ENCODE peak calls at places on chromosome 18, in seven cellular contexts. One of them, this sample, is unnamed.

GRCh38 chr18:48800479-48800876 is 150.3 kb downstream of the SMAD7 start:
- DNase-seq in ovary: no peak
- DNase-seq in body of pancreas: peak; percentile 7
- DNase-seq in adrenal gland: peak; percentile 18
- DNase-seq in esophagus squamous epithelium: no peak
- DNase-seq in GM12891: no peak
- DNase-seq in right lobe of liver: no peak
- DNase-seq in this sample: no peak

GRCh38 chr18:49238433-49239042 is 221.9 kb downstream of the DYM start:
- DNase-seq in right lobe of liver: no peak
- DNase-seq in adrenal gland: peak; percentile 40
- DNase-seq in ovary: no peak
- DNase-seq in GM12891: no peak
- DNase-seq in body of pancreas: no peak
- DNase-seq in esophagus squamous epithelium: no peak
- DNase-seq in this sample: no peak

GRCh38 chr18:76977108-76977621 is 154.8 kb downstream of the ZNF236 start:
- DNase-seq in GM12891: no peak
- DNase-seq in adrenal gland: no peak
- DNase-seq in ovary: no peak
- DNase-seq in right lobe of liver: no peak
- DNase-seq in body of pancreas: peak; percentile 46
- DNase-seq in esophagus squamous epithelium: no peak
- DNase-seq in this sample: no peak

GRCh38 chr18:74005320-74006110 is 142.1 kb downstream of the FBXO15 start:
- DNase-seq in adrenal gland: no peak
- DNase-seq in esophagus squamous epithelium: no peak
- DNase-seq in GM12891: no peak
- DNase-seq in body of pancreas: no peak
- DNase-seq in ovary: no peak
- DNase-seq in right lobe of liver: no peak
- DNase-seq in this sample: no peak

GRCh38 chr18:46237891-46238290 is 133.7 kb downstream of the HAUS1 start:
- DNase-seq in esophagus squamous epithelium: no peak
- DNase-seq in body of pancreas: no peak
- DNase-seq in right lobe of liver: no peak
- DNase-seq in ovary: no peak
- DNase-seq in adrenal gland: no peak
- DNase-seq in GM12891: no peak
- DNase-seq in this sample: no peak

GRCh38 chr18:31555971-31556747 is 35.5 kb upstream of the TTR start:
- DNase-seq in adrenal gland: peak; percentile 67
- DNase-seq in body of pancreas: peak; percentile 55
- DNase-seq in ovary: no peak
- DNase-seq in esophagus squamous epithelium: no peak
- DNase-seq in right lobe of liver: no peak
- DNase-seq in GM12891: no peak
- DNase-seq in this sample: no peak

GRCh38 chr18:2325308-2325849 is 245.9 kb downstream of the METTL4 start:
- DNase-seq in GM12891: no peak
- DNase-seq in esophagus squamous epithelium: no peak
- DNase-seq in right lobe of liver: no peak
- DNase-seq in body of pancreas: no peak
- DNase-seq in adrenal gland: no peak
- DNase-seq in ovary: no peak
- DNase-seq in this sample: no peak

GRCh38 chr18:6729247-6730091 is at the start of gene ARHGAP28:
- DNase-seq in right lobe of liver: peak; percentile 77
- DNase-seq in body of pancreas: peak; percentile 79
- DNase-seq in esophagus squamous epithelium: peak; percentile 3
- DNase-seq in ovary: peak; percentile 93
- DNase-seq in GM12891: peak; percentile 25
- DNase-seq in adrenal gland: peak; percentile 68
- DNase-seq in this sample: peak; percentile 91

GRCh38 chr18:57436965-57437333 is 1.8 kb downstream of the ONECUT2 start:
- DNase-seq in body of pancreas: no peak
- DNase-seq in ovary: no peak
- DNase-seq in adrenal gland: no peak
- DNase-seq in esophagus squamous epithelium: no peak
- DNase-seq in right lobe of liver: no peak
- DNase-seq in GM12891: no peak
- DNase-seq in this sample: no peak

GRCh38 chr18:48929951-48930713 is 20.6 kb downstream of the SMAD7 start:
- DNase-seq in esophagus squamous epithelium: no peak
- DNase-seq in right lobe of liver: no peak
- DNase-seq in GM12891: no peak
- DNase-seq in ovary: peak; percentile 62
- DNase-seq in body of pancreas: peak; percentile 86
- DNase-seq in adrenal gland: peak; percentile 65
- DNase-seq in this sample: no peak

GRCh38 chr18:48035556-48035860 is 105.0 kb upstream of the SMAD2 start:
- DNase-seq in right lobe of liver: no peak
- DNase-seq in esophagus squamous epithelium: no peak
- DNase-seq in ovary: no peak
- DNase-seq in GM12891: no peak
- DNase-seq in adrenal gland: no peak
- DNase-seq in body of pancreas: no peak
- DNase-seq in this sample: peak; percentile 80

GRCh38 chr18:26617151-26617554 is 68.8 kb upstream of the KCTD1 start:
- DNase-seq in esophagus squamous epithelium: no peak
- DNase-seq in right lobe of liver: no peak
- DNase-seq in body of pancreas: no peak
- DNase-seq in GM12891: no peak
- DNase-seq in ovary: no peak
- DNase-seq in adrenal gland: no peak
- DNase-seq in this sample: no peak

GRCh38 chr18:49031511-49032188 is 80.9 kb upstream of the SMAD7 start:
- DNase-seq in ovary: no peak
- DNase-seq in esophagus squamous epithelium: no peak
- DNase-seq in GM12891: no peak
- DNase-seq in adrenal gland: peak; percentile 30
- DNase-seq in right lobe of liver: no peak
- DNase-seq in body of pancreas: no peak
- DNase-seq in this sample: no peak

GRCh38 chr18:41761329-41762028 is 193.6 kb upstream of the PIK3C3 start:
- DNase-seq in right lobe of liver: no peak
- DNase-seq in esophagus squamous epithelium: no peak
- DNase-seq in ovary: no peak
- DNase-seq in GM12891: no peak
- DNase-seq in body of pancreas: no peak
- DNase-seq in adrenal gland: peak; percentile 35
- DNase-seq in this sample: no peak

GRCh38 chr18:49971462-49971861 is 158.1 kb upstream of the ACAA2 start:
- DNase-seq in esophagus squamous epithelium: no peak
- DNase-seq in adrenal gland: no peak
- DNase-seq in right lobe of liver: no peak
- DNase-seq in GM12891: no peak
- DNase-seq in ovary: no peak
- DNase-seq in body of pancreas: no peak
- DNase-seq in this sample: no peak

GRCh38 chr18:63879684-63880083 is 7.8 kb upstream of the SERPINB2 start:
- DNase-seq in GM12891: no peak
- DNase-seq in adrenal gland: no peak
- DNase-seq in ovary: no peak
- DNase-seq in body of pancreas: no peak
- DNase-seq in esophagus squamous epithelium: no peak
- DNase-seq in right lobe of liver: no peak
- DNase-seq in this sample: no peak

GRCh38 chr18:48634975-48635374 is 96.1 kb downstream of the CTIF start:
- DNase-seq in right lobe of liver: no peak
- DNase-seq in GM12891: no peak
- DNase-seq in body of pancreas: no peak
- DNase-seq in ovary: no peak
- DNase-seq in esophagus squamous epithelium: no peak
- DNase-seq in adrenal gland: no peak
- DNase-seq in this sample: peak; percentile 28

GRCh38 chr18:48838166-48838775 is 112.5 kb downstream of the SMAD7 start:
- DNase-seq in ovary: no peak
- DNase-seq in esophagus squamous epithelium: no peak
- DNase-seq in body of pancreas: no peak
- DNase-seq in GM12891: no peak
- DNase-seq in right lobe of liver: no peak
- DNase-seq in adrenal gland: no peak
- DNase-seq in this sample: no peak

GRCh38 chr18:47931707-47932103 is 1.2 kb upstream of the SMAD2 start:
- DNase-seq in ovary: peak; percentile 23
- DNase-seq in GM12891: no peak
- DNase-seq in adrenal gland: no peak
- DNase-seq in right lobe of liver: no peak
- DNase-seq in esophagus squamous epithelium: no peak
- DNase-seq in body of pancreas: peak; percentile 27
- DNase-seq in this sample: no peak

GRCh38 chr18:7512326-7512725 is 54.8 kb upstream of the PTPRM start:
- DNase-seq in body of pancreas: peak; percentile 30
- DNase-seq in adrenal gland: no peak
- DNase-seq in right lobe of liver: no peak
- DNase-seq in esophagus squamous epithelium: no peak
- DNase-seq in GM12891: no peak
- DNase-seq in ovary: no peak
- DNase-seq in this sample: no peak

GRCh38 chr18:54269924-54270844 is 867 bp downstream of the POLI start:
- DNase-seq in adrenal gland: peak; percentile 66
- DNase-seq in ovary: peak; percentile 49
- DNase-seq in esophagus squamous epithelium: no peak
- DNase-seq in right lobe of liver: peak; percentile 50
- DNase-seq in body of pancreas: peak; percentile 49
- DNase-seq in GM12891: no peak
- DNase-seq in this sample: peak; percentile 86
- TF ChIP-seq POLR2A in adrenal gland: no peak
- TF ChIP-seq POLR2A in ovary: no peak
- TF ChIP-seq POLR2A in esophagus squamous epithelium: no peak
- TF ChIP-seq POLR2A in right lobe of liver: no peak
- TF ChIP-seq POLR2A in body of pancreas: no peak
- TF ChIP-seq POLR2A in GM12891: no peak
- TF ChIP-seq POLR2A in this sample: no peak

GRCh38 chr18:5298156-5298852 is 2.8 kb upstream of the ZBTB14 start:
- DNase-seq in right lobe of liver: no peak
- DNase-seq in adrenal gland: no peak
- DNase-seq in ovary: peak; percentile 18
- DNase-seq in body of pancreas: no peak
- DNase-seq in esophagus squamous epithelium: no peak
- DNase-seq in GM12891: no peak
- DNase-seq in this sample: no peak
- TF ChIP-seq POLR2A in right lobe of liver: no peak
- TF ChIP-seq POLR2A in adrenal gland: no peak
- TF ChIP-seq POLR2A in ovary: no peak
- TF ChIP-seq POLR2A in body of pancreas: no peak
- TF ChIP-seq POLR2A in esophagus squamous epithelium: no peak
- TF ChIP-seq POLR2A in GM12891: no peak
- TF ChIP-seq POLR2A in this sample: no peak

DNA sequence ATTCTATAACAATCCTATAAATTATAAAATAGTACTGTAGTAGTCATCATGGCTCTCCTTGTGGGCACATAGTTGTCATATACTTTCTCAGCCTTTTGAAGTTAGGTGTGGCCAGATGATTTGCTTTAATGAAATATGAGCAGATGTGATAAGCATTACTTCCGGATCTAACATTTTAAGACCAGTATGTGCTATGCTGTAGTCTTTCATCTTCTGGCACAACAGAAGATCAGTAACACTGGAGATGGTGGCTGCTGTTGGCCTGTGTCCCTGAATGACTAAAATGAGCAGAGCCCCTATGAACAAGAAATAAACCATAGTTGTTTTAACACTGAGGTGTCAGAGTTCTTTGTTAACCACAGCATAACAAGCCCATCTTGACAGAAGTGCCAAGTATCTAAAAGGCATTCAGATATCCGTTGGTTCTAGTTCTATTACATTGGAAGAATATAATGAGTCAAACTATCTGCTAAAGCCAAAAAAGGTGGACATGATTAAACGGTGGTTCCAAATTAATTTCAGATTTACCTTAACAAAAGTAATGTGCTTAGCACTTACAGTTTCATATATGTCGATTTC is 6.3 kb downstream of the MEX3C start:
- DNase-seq in adrenal gland: no peak
- DNase-seq in GM12891: no peak
- DNase-seq in right lobe of liver: no peak
- DNase-seq in ovary: no peak
- DNase-seq in esophagus squamous epithelium: no peak
- DNase-seq in body of pancreas: no peak
- DNase-seq in this sample: no peak
- TF ChIP-seq POLR2A in adrenal gland: no peak
- TF ChIP-seq POLR2A in GM12891: no peak
- TF ChIP-seq POLR2A in right lobe of liver: no peak
- TF ChIP-seq POLR2A in ovary: no peak
- TF ChIP-seq POLR2A in esophagus squamous epithelium: no peak
- TF ChIP-seq POLR2A in body of pancreas: no peak
- TF ChIP-seq POLR2A in this sample: no peak

GRCh38 chr18:9959564-9959963 is 45.7 kb downstream of the VAPA start:
- DNase-seq in right lobe of liver: no peak
- DNase-seq in ovary: no peak
- DNase-seq in esophagus squamous epithelium: no peak
- DNase-seq in adrenal gland: no peak
- DNase-seq in body of pancreas: no peak
- DNase-seq in GM12891: no peak
- DNase-seq in this sample: no peak

GRCh38 chr18:9958861-9959399 is 45.1 kb downstream of the VAPA start:
- DNase-seq in adrenal gland: no peak
- DNase-seq in esophagus squamous epithelium: no peak
- DNase-seq in ovary: no peak
- DNase-seq in GM12891: no peak
- DNase-seq in right lobe of liver: no peak
- DNase-seq in body of pancreas: no peak
- DNase-seq in this sample: no peak

GRCh38 chr18:9965711-9966624 is 52.2 kb downstream of the VAPA start:
- DNase-seq in adrenal gland: no peak
- DNase-seq in GM12891: no peak
- DNase-seq in ovary: no peak
- DNase-seq in body of pancreas: no peak
- DNase-seq in esophagus squamous epithelium: no peak
- DNase-seq in right lobe of liver: no peak
- DNase-seq in this sample: no peak

GRCh38 chr18:9960263-9960904 is 46.6 kb downstream of the VAPA start:
- DNase-seq in esophagus squamous epithelium: no peak
- DNase-seq in adrenal gland: no peak
- DNase-seq in body of pancreas: no peak
- DNase-seq in GM12891: no peak
- DNase-seq in right lobe of liver: no peak
- DNase-seq in ovary: no peak
- DNase-seq in this sample: no peak

DNA sequence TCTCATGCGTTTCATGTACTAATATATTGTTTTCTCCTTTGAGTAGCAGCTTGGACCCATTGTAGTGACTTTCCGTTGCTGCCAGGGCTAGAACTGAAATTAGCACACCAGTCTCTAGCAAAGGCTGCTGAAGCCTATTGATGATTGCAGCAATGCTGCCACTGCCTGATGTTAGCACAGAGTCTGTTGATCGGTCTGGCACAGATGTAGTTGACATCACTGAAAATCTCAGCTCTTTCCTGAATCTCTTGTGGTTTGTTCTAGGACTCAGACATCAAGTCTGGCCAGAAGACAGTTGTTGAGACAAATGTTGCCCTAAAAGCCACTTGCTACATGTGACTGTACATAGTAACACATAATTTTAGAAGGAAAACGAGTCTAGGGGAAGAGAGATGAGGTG is 47.2 kb downstream of the VAPA start:
- DNase-seq in ovary: no peak
- DNase-seq in adrenal gland: no peak
- DNase-seq in body of pancreas: no peak
- DNase-seq in esophagus squamous epithelium: no peak
- DNase-seq in right lobe of liver: no peak
- DNase-seq in GM12891: no peak
- DNase-seq in this sample: no peak
- TF ChIP-seq POLR2A in ovary: no peak
- TF ChIP-seq POLR2A in adrenal gland: no peak
- TF ChIP-seq POLR2A in body of pancreas: no peak
- TF ChIP-seq POLR2A in esophagus squamous epithelium: no peak
- TF ChIP-seq POLR2A in right lobe of liver: no peak
- TF ChIP-seq POLR2A in GM12891: no peak
- TF ChIP-seq POLR2A in this sample: no peak

GRCh38 chr18:12011962-12012549 is 30.7 kb downstream of the IMPA2 start:
- DNase-seq in right lobe of liver: no peak
- DNase-seq in body of pancreas: peak; percentile 76
- DNase-seq in esophagus squamous epithelium: no peak
- DNase-seq in GM12891: no peak
- DNase-seq in adrenal gland: no peak
- DNase-seq in ovary: no peak
- DNase-seq in this sample: no peak
- TF ChIP-seq POLR2A in right lobe of liver: no peak
- TF ChIP-seq POLR2A in body of pancreas: peak; percentile 78
- TF ChIP-seq POLR2A in esophagus squamous epithelium: no peak
- TF ChIP-seq POLR2A in GM12891: no peak
- TF ChIP-seq POLR2A in adrenal gland: no peak
- TF ChIP-seq POLR2A in ovary: no peak
- TF ChIP-seq POLR2A in this sample: no peak